ENCODE peak calls at places on chromosomes 4 and X, in seven cellular contexts. One of them, this sample, is unnamed.

GRCh38 chr4:37873383-37873782 is 17.5 kb upstream of the TBC1D1 start:
- DNase-seq in activated CD4-positive, alpha-beta memory T cell treated with anti-CD3 and anti-CD28 coated beads, Interleukin-2, amount 10 ng/mL, durations not matched to agents 7 days and 5 days: no peak
- DNase-seq in EL: peak; percentile 17
- DNase-seq in OCI-M1: no peak
- DNase-seq in DMS53: peak; percentile 77
- DNase-seq in NCI-H1092: no peak
- DNase-seq in iPS-NIHi11: no peak
- DNase-seq in this sample: peak; percentile 62

GRCh38 chr4:93139118-93139517 is 689.4 kb upstream of the ATOH1 start:
- DNase-seq in activated CD4-positive, alpha-beta memory T cell treated with anti-CD3 and anti-CD28 coated beads, Interleukin-2, amount 10 ng/mL, durations not matched to agents 7 days and 5 days: no peak
- DNase-seq in EL: no peak
- DNase-seq in OCI-M1: no peak
- DNase-seq in DMS53: no peak
- DNase-seq in NCI-H1092: no peak
- DNase-seq in iPS-NIHi11: no peak
- DNase-seq in this sample: no peak

GRCh38 chrX:12548746-12549145 is 242.5 kb upstream of the PRPS2 start:
- DNase-seq in activated CD4-positive, alpha-beta memory T cell treated with anti-CD3 and anti-CD28 coated beads, Interleukin-2, amount 10 ng/mL, durations not matched to agents 7 days and 5 days: no peak
- DNase-seq in EL: peak; percentile 25
- DNase-seq in OCI-M1: peak; percentile 47
- DNase-seq in DMS53: peak; percentile 5
- DNase-seq in NCI-H1092: no peak
- DNase-seq in iPS-NIHi11: peak; percentile 48
- DNase-seq in this sample: peak; percentile 61

GRCh38 chrX:18758166-18758932 is 50.9 kb downstream of the PPEF1 start:
- DNase-seq in activated CD4-positive, alpha-beta memory T cell treated with anti-CD3 and anti-CD28 coated beads, Interleukin-2, amount 10 ng/mL, durations not matched to agents 7 days and 5 days: no peak
- DNase-seq in EL: no peak
- DNase-seq in OCI-M1: no peak
- DNase-seq in DMS53: no peak
- DNase-seq in NCI-H1092: no peak
- DNase-seq in iPS-NIHi11: no peak
- DNase-seq in this sample: no peak

GRCh38 chr4:172485007-172485406 is 671.8 kb downstream of the GALNTL6 start:
- DNase-seq in activated CD4-positive, alpha-beta memory T cell treated with anti-CD3 and anti-CD28 coated beads, Interleukin-2, amount 10 ng/mL, durations not matched to agents 7 days and 5 days: no peak
- DNase-seq in EL: no peak
- DNase-seq in OCI-M1: no peak
- DNase-seq in DMS53: no peak
- DNase-seq in NCI-H1092: no peak
- DNase-seq in iPS-NIHi11: no peak
- DNase-seq in this sample: no peak

GRCh38 chrX:90012395-90012794 is 90.7 kb downstream of the TGIF2LX start:
- DNase-seq in activated CD4-positive, alpha-beta memory T cell treated with anti-CD3 and anti-CD28 coated beads, Interleukin-2, amount 10 ng/mL, durations not matched to agents 7 days and 5 days: no peak
- DNase-seq in EL: no peak
- DNase-seq in OCI-M1: no peak
- DNase-seq in DMS53: no peak
- DNase-seq in NCI-H1092: no peak
- DNase-seq in iPS-NIHi11: no peak
- DNase-seq in this sample: no peak

GRCh38 chrX:108090474-108091265 is 672 bp downstream of the PSMD10 start:
- DNase-seq in activated CD4-positive, alpha-beta memory T cell treated with anti-CD3 and anti-CD28 coated beads, Interleukin-2, amount 10 ng/mL, durations not matched to agents 7 days and 5 days: no peak
- DNase-seq in EL: peak; percentile 48
- DNase-seq in OCI-M1: peak; percentile 40
- DNase-seq in DMS53: peak; percentile 20
- DNase-seq in NCI-H1092: no peak
- DNase-seq in iPS-NIHi11: no peak
- DNase-seq in this sample: peak; percentile 51

GRCh38 chr4:69524708-69525107 is 29.0 kb upstream of the UGT2B4 start:
- DNase-seq in activated CD4-positive, alpha-beta memory T cell treated with anti-CD3 and anti-CD28 coated beads, Interleukin-2, amount 10 ng/mL, durations not matched to agents 7 days and 5 days: no peak
- DNase-seq in EL: no peak
- DNase-seq in OCI-M1: peak; percentile 92
- DNase-seq in DMS53: no peak
- DNase-seq in NCI-H1092: no peak
- DNase-seq in iPS-NIHi11: no peak
- DNase-seq in this sample: no peak

GRCh38 chrX:43882294-43882681 is at the start of gene MAOB:
- DNase-seq in activated CD4-positive, alpha-beta memory T cell treated with anti-CD3 and anti-CD28 coated beads, Interleukin-2, amount 10 ng/mL, durations not matched to agents 7 days and 5 days: no peak
- DNase-seq in EL: no peak
- DNase-seq in OCI-M1: peak; percentile 11
- DNase-seq in DMS53: peak; percentile 57
- DNase-seq in NCI-H1092: no peak
- DNase-seq in iPS-NIHi11: peak; percentile 85
- DNase-seq in this sample: peak; percentile 19

GRCh38 chrX:105191878-105192277 is 28.6 kb downstream of the TEX13A start:
- DNase-seq in activated CD4-positive, alpha-beta memory T cell treated with anti-CD3 and anti-CD28 coated beads, Interleukin-2, amount 10 ng/mL, durations not matched to agents 7 days and 5 days: no peak
- DNase-seq in EL: no peak
- DNase-seq in OCI-M1: no peak
- DNase-seq in DMS53: peak; percentile 67
- DNase-seq in NCI-H1092: no peak
- DNase-seq in iPS-NIHi11: peak; percentile 43
- DNase-seq in this sample: peak; percentile 1

GRCh38 chrX:118164138-118164537 is 47.5 kb upstream of the KLHL13 start:
- DNase-seq in activated CD4-positive, alpha-beta memory T cell treated with anti-CD3 and anti-CD28 coated beads, Interleukin-2, amount 10 ng/mL, durations not matched to agents 7 days and 5 days: no peak
- DNase-seq in EL: no peak
- DNase-seq in OCI-M1: no peak
- DNase-seq in DMS53: peak; percentile 2
- DNase-seq in NCI-H1092: no peak
- DNase-seq in iPS-NIHi11: no peak
- DNase-seq in this sample: peak; percentile 35

GRCh38 chr4:2402941-2403340 is 15.5 kb downstream of the ZFYVE28 start:
- DNase-seq in activated CD4-positive, alpha-beta memory T cell treated with anti-CD3 and anti-CD28 coated beads, Interleukin-2, amount 10 ng/mL, durations not matched to agents 7 days and 5 days: no peak
- DNase-seq in EL: no peak
- DNase-seq in OCI-M1: no peak
- DNase-seq in DMS53: no peak
- DNase-seq in NCI-H1092: no peak
- DNase-seq in iPS-NIHi11: no peak
- DNase-seq in this sample: no peak

GRCh38 chr4:140249351-140249750 is 95.4 kb upstream of the MAML3 start:
- DNase-seq in activated CD4-positive, alpha-beta memory T cell treated with anti-CD3 and anti-CD28 coated beads, Interleukin-2, amount 10 ng/mL, durations not matched to agents 7 days and 5 days: no peak
- DNase-seq in EL: no peak
- DNase-seq in OCI-M1: peak; percentile 75
- DNase-seq in DMS53: peak; percentile 21
- DNase-seq in NCI-H1092: no peak
- DNase-seq in iPS-NIHi11: no peak
- DNase-seq in this sample: no peak

GRCh38 chr4:148442830-148443549 is 776 bp upstream of the NR3C2 start:
- DNase-seq in activated CD4-positive, alpha-beta memory T cell treated with anti-CD3 and anti-CD28 coated beads, Interleukin-2, amount 10 ng/mL, durations not matched to agents 7 days and 5 days: no peak
- DNase-seq in EL: peak; percentile 13
- DNase-seq in OCI-M1: peak; percentile 68
- DNase-seq in DMS53: peak; percentile 42
- DNase-seq in NCI-H1092: no peak
- DNase-seq in iPS-NIHi11: peak; percentile 21
- DNase-seq in this sample: no peak